ENCODE peak calls at places on chromosomes 5 and 9, in four cellular contexts. A is endothelial cell, C is omental fat pad, V is cardiac muscle cell. B is an unnamed sample.

GRCh38 chr5:124735169-124735858 is 11.1 kb downstream of the ZNF608 start:
- DNase-seq in A (peak), V (peak), C (no peak), B (no peak)

GRCh38 chr9:68949271-68950000 is 64.5 kb downstream of the PRKACG start:
- DNase-seq in C (no peak), V (peak), A (no peak), B (no peak)

GRCh38 chr9:113631811-113632665 is 168.5 kb downstream of the RGS3 start:
- DNase-seq in C (no peak), V (no peak), A (no peak), B (no peak)

GRCh38 chr5:5014836-5015235 is 125.3 kb upstream of the ADAMTS16 start:
- DNase-seq in A (no peak), V (no peak), C (no peak), B (no peak)

GRCh38 chr5:57497733-57498132 is 15.1 kb upstream of the ACTBL2 start:
- DNase-seq in C (no peak), V (no peak), A (no peak), B (no peak)

GRCh38 chr5:62538017-62538942 is 40.3 kb upstream of the LRRC70 start:
- DNase-seq in A (no peak), C (no peak), V (peak), B (no peak)

GRCh38 chr5:168578006-168578405 is 1.2 kb downstream of the PANK3 start:
- DNase-seq in A (no peak), V (peak), C (no peak), B (no peak)

GRCh38 chr5:96468956-96469355 is 35.9 kb upstream of the PCSK1 start:
- DNase-seq in A (no peak), C (no peak), V (no peak), B (no peak)

GRCh38 chr5:3362606-3362910 is 233.1 kb upstream of the IRX1 start:
- DNase-seq in C (no peak), V (no peak), A (no peak), B (no peak)

GRCh38 chr5:132979367-132979935 is 16.0 kb upstream of the AFF4 start:
- DNase-seq in C (no peak), V (no peak), A (no peak), B (no peak)

GRCh38 chr9:135503371-135504261 is 3.1 kb downstream of the MRPS2 start:
- DNase-seq in V (no peak), C (no peak), A (no peak), B (no peak)

GRCh38 chr5:1910861-1911772 is 28.4 kb upstream of the IRX4 start:
- DNase-seq in V (no peak), A (no peak), C (no peak), B (no peak)

GRCh38 chr5:104179057-104179456 is 616.5 kb upstream of the NUDT12 start:
- DNase-seq in A (peak), C (no peak), V (peak), B (no peak)

GRCh38 chr5:55773057-55773456 is 35.2 kb downstream of the DDX4 start:
- DNase-seq in A (no peak), C (no peak), V (no peak), B (no peak)

GRCh38 chr5:16550316-16550952 is 66.4 kb downstream of the RETREG1 start:
- DNase-seq in C (no peak), V (peak), A (peak), B (no peak)

GRCh38 chr5:32420506-32420905 is 24.0 kb downstream of the ZFR start:
- DNase-seq in A (no peak), C (no peak), V (peak), B (no peak)

GRCh38 chr5:141409598-141410306 is 1.9 kb downstream of the PCDHGB6 start:
- DNase-seq in C (no peak), V (no peak), A (no peak), B (no peak)

GRCh38 chr5:159905496-159905895 is 10.8 kb upstream of the ADRA1B start:
- DNase-seq in C (no peak), A (no peak), V (no peak), B (no peak)

GRCh38 chr9:131720330-131720729 is 19.5 kb downstream of the RAPGEF1 start:
- DNase-seq in V (no peak), C (no peak), A (no peak), B (no peak)

DNA sequence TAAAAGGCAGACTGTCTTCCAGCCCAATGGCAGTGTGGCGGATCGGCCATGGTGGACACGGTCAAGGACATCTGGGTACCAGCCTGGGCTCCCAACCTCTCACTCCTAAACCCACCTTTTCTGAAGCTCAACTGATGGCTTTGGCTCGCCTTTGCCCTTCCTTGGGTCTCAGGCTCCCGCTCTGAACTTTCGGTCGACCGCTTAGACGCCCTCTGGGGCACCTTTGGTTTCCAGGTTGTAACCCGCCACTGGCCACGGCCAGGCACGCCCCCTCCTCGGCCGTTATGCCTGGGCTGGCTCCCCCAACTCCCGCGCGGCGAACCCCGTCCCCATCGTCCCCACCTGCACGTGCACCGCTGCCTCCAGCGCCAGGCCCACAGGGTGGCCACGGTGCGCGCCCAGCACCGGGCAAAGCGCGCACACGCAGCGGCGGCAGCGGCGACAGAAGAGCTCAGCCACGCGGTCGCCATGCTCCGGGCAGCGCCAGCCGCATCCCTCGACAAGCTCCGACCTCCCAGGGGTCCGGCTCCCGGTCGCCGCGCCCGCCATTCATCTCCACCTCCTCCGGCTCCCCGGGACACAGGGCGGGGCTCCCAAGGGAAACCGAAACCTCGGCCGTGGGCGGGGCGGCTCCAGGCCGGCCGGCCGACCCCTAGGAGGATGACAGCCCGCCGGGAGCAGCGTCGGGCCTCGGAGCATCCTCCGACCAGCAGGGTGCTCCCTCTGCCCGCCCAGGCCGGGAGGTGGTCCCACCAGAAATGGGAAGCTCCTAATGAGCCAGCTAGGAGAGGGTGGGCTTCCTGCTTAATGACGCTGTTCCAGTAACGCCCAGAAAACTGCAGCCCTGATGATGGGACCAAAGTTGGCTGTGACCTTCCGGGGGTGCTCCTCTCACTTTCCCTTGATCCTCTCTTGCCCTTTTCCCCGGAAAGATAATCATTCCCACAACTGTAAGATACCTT is at the start of gene TRIM14:
- DNase-seq in A (peak), V (peak), C (no peak), B (peak)
- TF ChIP-seq CTCF in A (no peak), V (peak), C (no peak), B (peak)

GRCh38 chr9:133955821-133956411 is 36.2 kb downstream of the VAV2 start:
- DNase-seq in C (no peak), V (peak), A (peak), B (no peak)

GRCh38 chr9:133957328-133957727 is 34.8 kb downstream of the VAV2 start:
- DNase-seq in A (no peak), V (no peak), C (no peak), B (no peak)

GRCh38 chr9:133954862-133955529 is 37.1 kb downstream of the VAV2 start:
- DNase-seq in V (no peak), A (no peak), C (no peak), B (no peak)

GRCh38 chr9:133958756-133959155 is 33.4 kb downstream of the VAV2 start:
- DNase-seq in V (no peak), C (no peak), A (no peak), B (no peak)

DNA sequence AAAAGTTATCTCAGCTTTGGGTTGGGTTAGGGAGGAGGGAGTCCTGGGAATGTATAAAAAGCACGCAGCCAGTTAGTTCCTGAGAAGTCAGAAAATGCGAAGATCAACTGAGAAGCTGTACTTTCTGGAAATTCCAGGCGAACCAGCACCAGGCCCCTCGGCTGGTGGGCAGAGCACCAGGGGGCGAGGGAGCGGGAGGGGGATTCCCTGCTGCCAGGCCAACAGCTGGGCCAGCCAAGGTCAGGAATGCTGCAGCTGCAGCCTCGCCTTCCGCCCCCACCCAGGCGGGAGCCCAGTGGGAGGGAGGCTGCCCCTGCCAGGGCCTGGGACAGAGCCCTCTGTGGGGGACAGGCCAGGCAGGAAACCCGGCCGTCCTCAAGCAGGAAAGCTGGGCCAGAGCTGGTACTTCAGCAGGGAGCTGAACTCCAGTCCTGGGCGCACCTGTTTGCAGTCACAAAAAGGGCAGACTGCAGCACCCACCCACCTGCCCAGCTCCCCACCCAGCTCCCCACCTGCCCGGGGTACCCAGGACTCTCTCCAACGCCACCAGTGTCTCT is 35.5 kb downstream of the VAV2 start:
- DNase-seq in A (peak), V (peak), C (no peak), B (no peak)
- TF ChIP-seq CTCF in A (no peak), V (no peak), C (no peak), B (no peak)

DNA sequence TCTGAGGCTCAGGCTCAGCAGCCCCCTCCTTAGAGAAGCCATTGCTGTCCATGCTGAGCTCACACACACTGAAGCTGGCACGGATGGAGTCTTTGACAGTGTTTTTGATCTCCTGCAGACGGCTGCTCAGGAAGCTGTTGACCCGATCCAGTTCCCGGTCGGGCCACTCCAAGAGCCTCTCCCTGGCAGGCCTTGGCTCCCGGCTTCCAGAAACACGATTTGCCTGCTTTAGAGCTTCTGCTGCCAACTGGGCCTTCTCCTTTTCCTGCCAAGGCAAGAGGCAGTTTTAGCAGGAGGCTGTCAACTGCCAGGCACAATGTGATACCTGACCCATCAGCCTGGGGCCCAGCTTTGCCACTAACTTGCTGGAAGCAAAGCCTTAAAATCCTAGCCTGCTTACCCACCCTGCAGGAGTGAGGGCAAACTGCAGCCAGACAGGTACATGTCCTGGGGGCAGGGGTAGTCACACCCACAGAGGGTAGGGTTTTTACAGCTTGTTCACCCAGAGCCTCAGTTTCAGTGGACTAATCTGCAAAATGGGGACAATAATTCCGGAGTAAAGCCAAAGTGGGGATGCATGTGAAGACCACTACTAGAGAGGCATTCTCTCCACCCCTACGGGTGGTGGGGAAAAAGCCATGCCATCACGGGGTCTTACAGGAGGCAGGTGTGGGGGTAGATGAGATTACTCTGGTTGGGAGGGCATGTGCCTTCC is 8.3 kb upstream of the DDX41 start:
- DNase-seq in A (no peak), C (no peak), V (no peak), B (no peak)
- TF ChIP-seq CTCF in A (no peak), C (no peak), V (peak), B (no peak)

GRCh38 chr5:26847041-26847736 is 191.2 kb downstream of the CDH9 start:
- DNase-seq in C (no peak), V (no peak), A (no peak), B (no peak)
- TF ChIP-seq CTCF in C (no peak), V (no peak), A (no peak), B (no peak)

B was measured in lung.